ENCODE peak calls at places on chromosomes 16 and 17, in nine cellular contexts. M is effector memory CD4-positive, alpha-beta T cell; X is neural progenitor cell; L is CD8-positive, alpha-beta T cell; E is HCT116; F is stomach; G is right lobe of liver; J is fibroblast of lung; R is aorta. P is an unnamed sample. For H3K4me1, the result is how much of the 10 kb centered on the place peaks cover.

GRCh38 chr17:4177732-4178131 is 34.7 kb downstream of the CYB5D2 start:
- DNase-seq in M (no peak), X (no peak), L (no peak), E (no peak), F (no peak), G (no peak), J (no peak), R (no peak), P (no peak)

GRCh38 chr16:79698341-79698753 is 97.8 kb upstream of the MAF start:
- DNase-seq in M (no peak), X (no peak), L (no peak), E (no peak), F (no peak), G (no peak), J (peak), R (peak), P (no peak)

GRCh38 chr16:70715113-70715711 is 29.4 kb upstream of the MTSS2 start:
- DNase-seq in M (no peak), X (no peak), L (no peak), E (no peak), F (peak), G (peak), J (peak), R (peak), P (peak)

GRCh38 chr17:8124350-8125195 is 667 bp upstream of the HES7 start:
- DNase-seq in M (no peak), X (peak), L (no peak), E (no peak), F (no peak), G (no peak), J (peak), R (no peak), P (no peak)

GRCh38 chr17:31740611-31741082 is 118.4 kb downstream of the COPRS start:
- DNase-seq in M (no peak), X (no peak), L (no peak), E (no peak), F (no peak), G (no peak), J (peak), R (no peak), P (no peak)

GRCh38 chr16:71628810-71629209 is 2.8 kb downstream of the MARVELD3 start:
- DNase-seq in M (no peak), X (no peak), L (no peak), E (no peak), F (no peak), G (no peak), J (peak), R (no peak), P (no peak)

GRCh38 chr17:46191332-46192210 is 1.7 kb downstream of the KANSL1 start:
- DNase-seq in M (no peak), X (peak), L (no peak), E (no peak), F (no peak), G (no peak), J (peak), R (no peak), P (no peak)

GRCh38 chr17:72439893-72440502 is 319.2 kb downstream of the SOX9 start:
- DNase-seq in M (no peak), X (no peak), L (no peak), E (no peak), F (no peak), G (no peak), J (no peak), R (no peak), P (no peak)

GRCh38 chr16:86299882-86300490 is 210.3 kb upstream of the FOXF1 start:
- DNase-seq in M (no peak), X (peak), L (no peak), E (no peak), F (no peak), G (no peak), J (no peak), R (no peak), P (no peak)

GRCh38 chr17:63665527-63666214 is 34.3 kb downstream of the LIMD2 start:
- DNase-seq in M (no peak), X (no peak), L (no peak), E (no peak), F (no peak), G (no peak), J (no peak), R (no peak), P (no peak)

GRCh38 chr17:50146927-50147640 is 3.4 kb downstream of the PPP1R9B start:
- DNase-seq in M (no peak), X (no peak), L (no peak), E (no peak), F (no peak), G (peak), J (no peak), R (peak), P (peak)

GRCh38 chr17:40323731-40324650 is 15.0 kb downstream of the RARA start:
- DNase-seq in M (peak), X (no peak), L (peak), E (no peak), F (no peak), G (peak), J (peak), R (peak), P (no peak)

GRCh38 chr16:31452631-31453106 is 6.6 kb upstream of the ARMC5 start:
- DNase-seq in M (no peak), X (no peak), L (no peak), E (no peak), F (no peak), G (no peak), J (peak), R (no peak), P (no peak)

GRCh38 chr17:82202981-82203380 is 9.7 kb downstream of the CCDC57 start:
- DNase-seq in M (no peak), X (no peak), L (no peak), E (no peak), F (no peak), G (no peak), J (no peak), R (no peak), P (no peak)

GRCh38 chr17:81208651-81209050 is 14.1 kb downstream of the CEP131 start:
- DNase-seq in M (no peak), X (no peak), L (no peak), E (no peak), F (no peak), G (no peak), J (no peak), R (no peak), P (no peak)

GRCh38 chr17:179721-180379 is 1.6 kb downstream of the DOC2B start:
- DNase-seq in M (no peak), X (peak), L (no peak), E (no peak), F (no peak), G (no peak), J (no peak), R (no peak), P (no peak)

GRCh38 chr17:82345151-82345976 is 11.8 kb upstream of the SECTM1 start:
- DNase-seq in M (no peak), X (no peak), L (no peak), E (no peak), F (no peak), G (no peak), J (no peak), R (no peak), P (no peak)

GRCh38 chr16:67406111-67406593 is 10.1 kb downstream of the ZDHHC1 start:
- DNase-seq in M (no peak), X (no peak), L (no peak), E (no peak), F (no peak), G (no peak), J (no peak), R (no peak), P (no peak)

GRCh38 chr16:69482410-69482951 is 58.1 kb downstream of the CYB5B start:
- DNase-seq in M (no peak), X (peak), L (no peak), E (no peak), F (peak), G (no peak), J (peak), R (peak), P (no peak)

GRCh38 chr17:5823219-5823618 is 238.9 kb upstream of the NLRP1 start:
- DNase-seq in M (no peak), X (no peak), L (no peak), E (peak), F (no peak), G (no peak), J (no peak), R (no peak), P (no peak)

GRCh38 chr17:62792122-62792800 is 15.9 kb downstream of the MARCHF10 start:
- DNase-seq in M (no peak), X (no peak), L (no peak), E (peak), F (no peak), G (no peak), J (peak), R (no peak), P (peak)

GRCh38 chr16:17497648-17498047 is 26.9 kb upstream of the XYLT1 start:
- DNase-seq in M (no peak), X (no peak), L (no peak), E (no peak), F (no peak), G (no peak), J (peak), R (no peak), P (no peak)

GRCh38 chr17:81822996-81823799 is 9.9 kb downstream of the MCRIP1 start:
- DNase-seq in M (no peak), X (no peak), L (no peak), E (no peak), F (no peak), G (no peak), J (no peak), R (no peak), P (peak)

GRCh38 chr16:28130099-28131088 is 66.9 kb upstream of the GSG1L start:
- DNase-seq in M (no peak), X (peak), L (no peak), E (no peak), F (no peak), G (no peak), J (peak), R (no peak), P (no peak)

GRCh38 chr17:48612854-48613691 is 2.0 kb downstream of the HOXB8 start:
- DNase-seq in M (peak), X (peak), L (peak), E (no peak), F (no peak), G (no peak), J (peak), R (no peak), P (peak)

GRCh38 chr17:60720763-60721531 is 43.3 kb downstream of the BCAS3 start:
- DNase-seq in M (no peak), X (peak), L (peak), E (peak), F (no peak), G (no peak), J (peak), R (no peak), P (peak)

GRCh38 chr17:47717845-47718621 is 15.0 kb upstream of the TBX21 start:
- DNase-seq in M (no peak), X (no peak), L (no peak), E (no peak), F (no peak), G (no peak), J (peak), R (no peak), P (no peak)

GRCh38 chr17:1390422-1391367 is 9.3 kb downstream of the YWHAE start:
- DNase-seq in M (no peak), X (no peak), L (no peak), E (no peak), F (no peak), G (no peak), J (peak), R (no peak), P (no peak)

GRCh38 chr16:57842606-57843005 is 40.3 kb upstream of the KIFC3 start:
- DNase-seq in M (no peak), X (no peak), L (no peak), E (no peak), F (no peak), G (no peak), J (peak), R (no peak), P (peak)

GRCh38 chr16:57838161-57838560 is 35.9 kb upstream of the KIFC3 start:
- DNase-seq in M (no peak), X (no peak), L (no peak), E (no peak), F (no peak), G (no peak), J (peak), R (no peak), P (no peak)

GRCh38 chr16:57843400-57843799 is 41.1 kb upstream of the KIFC3 start:
- DNase-seq in M (no peak), X (no peak), L (no peak), E (no peak), F (no peak), G (no peak), J (no peak), R (no peak), P (no peak)

GRCh38 chr16:57837305-57838125 is 35.2 kb upstream of the KIFC3 start:
- DNase-seq in M (no peak), X (no peak), L (no peak), E (no peak), F (no peak), G (no peak), J (no peak), R (no peak), P (no peak)

DNA sequence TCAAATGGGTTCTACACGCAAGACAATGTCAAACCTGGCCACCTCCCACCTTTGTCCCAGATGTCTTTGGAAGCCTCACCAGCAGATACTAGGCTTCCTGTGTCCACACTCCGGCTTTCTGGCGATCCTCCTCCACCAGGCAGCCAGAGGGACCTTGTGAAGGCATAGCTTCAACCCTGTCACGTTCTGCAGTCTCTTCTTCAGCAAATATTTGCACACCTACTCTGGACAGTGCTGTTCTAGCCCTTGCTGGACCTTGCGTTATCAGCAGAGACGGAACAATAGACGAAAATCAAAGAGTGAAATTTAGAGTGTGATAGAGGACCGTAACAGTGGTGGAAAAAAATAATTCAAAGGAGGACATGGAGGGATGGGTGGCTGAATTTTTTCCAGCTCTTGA is 38.5 kb upstream of the KIFC3 start:
- DNase-seq in M (no peak), X (no peak), L (no peak), E (no peak), F (no peak), G (peak), J (no peak), R (no peak), P (no peak)
- H3K4me1 ChIP-seq in M (under half), X (under half), L (under half), E (under half), F (under half), G (under half), J (under half), R (under half), P (under half)

GRCh38 chr16:2682209-2683021 is at the start of gene KCTD5:
- DNase-seq in M (peak), X (peak), L (peak), E (peak), F (peak), G (peak), J (peak), R (peak), P (peak)
- H3K27ac ChIP-seq in M (peak), X (peak), L (peak), E (peak), F (peak), G (peak), J (peak), R (no peak), P (peak)

GRCh38 chr17:71187145-71187878 is 933.5 kb upstream of the SOX9 start:
- DNase-seq in M (no peak), X (no peak), L (no peak), E (no peak), F (no peak), G (no peak), J (no peak), R (no peak), P (no peak)
- H3K4me3 ChIP-seq in M (no peak), X (no peak), L (no peak), E (no peak), F (no peak), G (no peak), J (no peak), R (no peak), P (no peak)

GRCh38 chr16:1299012-1299867 is 10.2 kb upstream of the UBE2I start:
- DNase-seq in M (no peak), X (no peak), L (no peak), E (no peak), F (peak), G (peak), J (no peak), R (no peak), P (peak)

GRCh38 chr16:1295465-1295864 is 14.0 kb upstream of the UBE2I start:
- DNase-seq in M (no peak), X (no peak), L (no peak), E (no peak), F (no peak), G (no peak), J (no peak), R (no peak), P (no peak)

GRCh38 chr16:1296688-1297412 is 12.6 kb upstream of the UBE2I start:
- DNase-seq in M (no peak), X (no peak), L (no peak), E (peak), F (no peak), G (no peak), J (peak), R (no peak), P (peak)

GRCh38 chr16:1298406-1298805 is 11.0 kb upstream of the UBE2I start:
- DNase-seq in M (no peak), X (no peak), L (no peak), E (no peak), F (no peak), G (no peak), J (no peak), R (no peak), P (no peak)

DNA sequence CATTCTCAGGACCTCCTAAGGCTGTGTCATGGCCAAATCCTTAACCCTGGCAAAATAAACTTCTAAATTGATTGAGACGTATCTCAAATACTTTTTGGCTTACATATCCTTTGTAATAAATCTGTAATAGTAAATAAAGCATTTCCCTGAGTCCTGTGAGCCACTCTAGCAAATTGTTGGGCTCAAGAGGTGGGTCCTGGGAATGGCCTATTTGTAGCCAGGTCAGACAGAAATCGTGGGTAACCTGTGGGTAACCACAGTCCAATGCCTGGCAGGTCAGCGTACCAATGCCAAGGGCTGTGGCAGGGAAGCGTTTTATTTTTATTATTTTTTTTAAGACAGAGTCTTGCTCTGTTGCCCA is 12.0 kb upstream of the UBE2I start:
- DNase-seq in M (no peak), X (no peak), L (no peak), E (no peak), F (no peak), G (no peak), J (no peak), R (no peak), P (no peak)
- H3K4me1 ChIP-seq in M (under half), X (under half), L (under half), E (half or more), F (under half), G (under half), J (under half), R (under half), P (under half)

DNA sequence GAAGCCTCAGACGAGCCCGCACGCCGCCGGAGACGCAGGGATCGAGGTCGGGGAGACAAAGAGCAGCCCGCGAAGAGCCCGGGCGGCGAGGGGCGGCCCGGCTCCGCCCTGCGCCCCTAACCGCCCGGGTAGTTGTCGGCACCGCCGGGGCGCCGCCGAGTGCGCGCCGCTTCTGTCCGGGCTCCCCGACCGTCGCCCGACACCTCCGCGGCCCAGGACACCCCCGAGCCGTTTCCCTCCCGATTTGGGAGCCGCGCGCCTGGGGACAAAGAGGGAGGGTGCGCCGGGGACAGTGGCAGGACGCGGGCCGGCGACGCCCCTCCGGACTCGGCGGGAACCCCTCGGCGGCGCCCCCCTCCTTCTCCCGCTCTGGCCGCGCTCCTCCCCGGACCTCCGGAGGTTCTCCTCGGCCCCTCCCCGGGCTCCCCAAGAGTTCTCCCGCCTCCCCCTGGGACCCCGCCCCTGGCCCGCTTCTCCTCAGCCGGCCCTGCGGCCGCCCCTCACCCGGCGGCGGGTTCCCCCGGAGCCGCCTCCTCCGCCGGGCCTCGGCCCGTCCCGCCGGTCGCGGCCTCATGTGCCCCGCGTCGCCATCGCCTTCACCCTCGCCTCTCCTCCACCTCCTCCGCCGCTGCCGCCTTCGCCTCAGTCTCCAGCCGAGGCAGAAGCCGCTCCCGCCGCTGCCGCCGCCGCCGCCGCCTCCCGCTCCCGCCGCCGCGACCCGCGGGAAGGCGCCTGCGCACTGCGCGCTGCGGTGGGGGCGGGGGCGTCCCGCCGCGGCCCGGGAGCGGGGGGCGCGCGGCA is at the start of gene GJC1:
- DNase-seq in M (no peak), X (peak), L (no peak), E (no peak), F (no peak), G (peak), J (peak), R (peak), P (no peak)
- H3K27ac ChIP-seq in M (no peak), X (peak), L (no peak), E (peak), F (peak), G (no peak), J (peak), R (peak), P (peak)

GRCh38 chr16:47732806-47733150 is 271.6 kb downstream of the PHKB start:
- DNase-seq in M (no peak), X (no peak), L (no peak), E (peak), F (no peak), G (no peak), J (peak), R (no peak), P (no peak)

GRCh38 chr16:47731252-47731651 is 270.1 kb downstream of the PHKB start:
- DNase-seq in M (no peak), X (no peak), L (no peak), E (no peak), F (no peak), G (no peak), J (peak), R (no peak), P (no peak)

GRCh38 chr16:47734987-47735594 is 274.0 kb downstream of the PHKB start:
- DNase-seq in M (no peak), X (no peak), L (no peak), E (no peak), F (peak), G (no peak), J (no peak), R (no peak), P (peak)

GRCh38 chr16:47729701-47730100 is 268.6 kb downstream of the PHKB start:
- DNase-seq in M (no peak), X (no peak), L (no peak), E (no peak), F (no peak), G (no peak), J (no peak), R (no peak), P (no peak)

DNA sequence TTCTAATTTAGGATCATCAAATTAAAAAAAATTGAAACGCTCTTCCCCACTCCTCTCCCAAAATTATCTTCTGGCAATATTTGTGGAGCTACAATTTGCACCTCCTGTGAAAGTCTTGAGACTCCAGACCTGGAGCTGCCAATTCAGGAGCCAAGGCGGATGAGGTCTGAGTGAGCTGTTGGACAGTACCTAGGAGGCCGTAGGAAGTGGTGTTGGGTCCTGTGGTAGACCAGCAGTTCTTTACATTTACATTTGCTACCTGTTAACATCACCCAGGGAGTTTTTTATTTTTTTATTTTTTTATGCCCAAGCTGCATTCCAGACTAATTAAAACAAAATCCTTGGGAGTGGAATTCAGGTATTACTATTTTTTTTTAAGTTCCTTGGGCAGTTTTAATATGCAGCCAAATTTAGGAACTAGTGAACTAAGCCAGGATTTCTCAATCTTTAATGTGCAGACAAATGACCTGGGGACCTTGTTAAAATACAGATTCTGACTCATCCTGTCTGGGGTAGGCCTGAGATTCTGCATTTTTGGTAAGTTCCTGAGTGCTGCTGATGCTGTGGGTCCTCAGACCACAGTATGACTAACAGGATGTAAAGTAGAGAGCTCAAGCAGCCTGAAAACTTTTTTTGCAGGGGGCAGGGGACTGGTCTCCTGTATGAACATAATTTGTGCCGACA is 271.1 kb downstream of the PHKB start:
- DNase-seq in M (no peak), X (no peak), L (no peak), E (peak), F (no peak), G (no peak), J (peak), R (no peak), P (no peak)
- H3K4me3 ChIP-seq in M (no peak), X (no peak), L (no peak), E (no peak), F (no peak), G (no peak), J (no peak), R (no peak), P (no peak)